ENCODE peak calls at places on chromosome 7, in five cellular contexts. E is stomach, Q is breast epithelium, C is adrenal gland, X is uterus. P is an unnamed sample.

GRCh38 chr7:151110941-151111645 is 24.8 kb downstream of the AGAP3 start:
- DNase-seq in E (peak; percentile 86), Q (peak; percentile 83), C (peak; percentile 80), X (peak; percentile 80), P (peak; percentile 92)

GRCh38 chr7:94615641-94616040 is 40.3 kb downstream of the SGCE start:
- DNase-seq in E (no peak), Q (no peak), C (no peak), X (no peak), P (no peak)

GRCh38 chr7:131203291-131203976 is 124.2 kb upstream of the MKLN1 start:
- DNase-seq in E (no peak), Q (no peak), C (no peak), X (no peak), P (no peak)

GRCh38 chr7:79604841-79605240 is 151.4 kb upstream of the MAGI2 start:
- DNase-seq in E (no peak), Q (no peak), C (no peak), X (no peak), P (no peak)

GRCh38 chr7:55774327-55775050 is 88.1 kb downstream of the SEPTIN14 start:
- DNase-seq in E (no peak), Q (no peak), C (no peak), X (no peak), P (no peak)

GRCh38 chr7:138853448-138853847 is 55.5 kb upstream of the ATP6V0A4 start:
- DNase-seq in E (no peak), Q (no peak), C (no peak), X (no peak), P (no peak)

GRCh38 chr7:92833766-92834605 is 2.4 kb downstream of the CDK6 start:
- DNase-seq in E (peak; percentile 83), Q (peak; percentile 71), C (peak; percentile 89), X (peak; percentile 67), P (peak; percentile 94)

GRCh38 chr7:124777268-124777667 is 11.7 kb upstream of the GPR37 start:
- DNase-seq in E (no peak), Q (no peak), C (no peak), X (no peak), P (no peak)

GRCh38 chr7:115548756-115549155 is 481.8 kb downstream of the TFEC start:
- DNase-seq in E (no peak), Q (no peak), C (no peak), X (no peak), P (no peak)

GRCh38 chr7:28854750-28855074 is 103.4 kb downstream of the TRIL start:
- DNase-seq in E (no peak), Q (no peak), C (no peak), X (no peak), P (no peak)

GRCh38 chr7:28953628-28954027 is 4.5 kb downstream of the TRIL start:
- DNase-seq in E (no peak), Q (no peak), C (no peak), X (no peak), P (no peak)

GRCh38 chr7:70321016-70321415 is 722.7 kb downstream of the AUTS2 start:
- DNase-seq in E (no peak), Q (no peak), C (no peak), X (no peak), P (no peak)

GRCh38 chr7:101362334-101363195 is at the start of gene COL26A1:
- DNase-seq in E (peak; percentile 53), Q (no peak), C (peak; percentile 38), X (peak; percentile 19), P (peak; percentile 77)

GRCh38 chr7:35355911-35356310 is 102.0 kb upstream of the TBX20 start:
- DNase-seq in E (no peak), Q (no peak), C (no peak), X (no peak), P (no peak)

DNA sequence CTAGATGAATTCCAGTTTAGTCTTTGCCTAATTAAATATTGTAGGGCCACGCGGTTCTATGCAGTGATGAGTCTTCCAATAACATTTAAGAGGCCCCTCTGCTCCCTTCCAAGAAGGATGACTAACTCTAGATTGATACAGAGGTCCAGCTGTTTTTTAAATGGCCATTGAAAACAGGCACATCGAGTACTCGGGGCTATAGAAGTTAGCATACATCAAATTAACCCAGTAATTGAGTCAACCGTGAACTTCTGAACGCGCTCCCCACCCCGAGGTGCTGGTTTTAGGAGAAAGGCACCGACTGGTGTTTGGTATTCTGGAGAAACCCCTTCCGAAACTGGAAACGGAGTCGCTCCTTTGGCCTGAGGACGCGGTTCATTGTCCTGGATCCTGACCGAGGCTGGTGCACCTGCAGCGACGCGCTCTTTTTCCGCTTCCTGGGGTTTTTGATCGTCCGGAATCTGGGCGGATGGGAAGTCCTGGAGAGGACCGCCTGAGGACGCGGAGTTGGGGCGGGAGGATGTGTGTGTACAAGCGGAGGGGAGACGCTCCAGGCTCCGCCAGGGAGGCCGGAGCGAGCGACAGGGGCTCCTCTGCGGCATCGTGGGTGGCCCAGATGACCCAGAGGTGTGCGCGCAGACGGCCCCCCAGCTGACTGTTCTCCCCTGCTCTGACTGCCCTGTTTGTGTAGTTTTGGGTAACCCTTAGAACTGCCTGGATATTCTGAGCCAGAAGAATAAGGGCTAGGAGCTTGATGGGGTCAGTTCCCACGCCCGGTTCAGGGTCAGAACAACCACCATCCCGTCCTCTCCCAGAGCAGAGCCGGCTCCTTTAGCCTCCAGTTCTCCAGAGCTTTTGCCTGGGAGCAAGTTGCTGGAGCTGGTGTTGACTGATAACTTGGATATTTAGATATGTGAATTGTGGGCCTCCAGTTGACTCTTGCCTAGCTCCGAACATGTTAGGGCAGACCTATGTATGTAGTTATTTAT is 712 bp downstream of the FAM221A start:
- DNase-seq in E (peak; percentile 82), Q (peak; percentile 79), C (peak; percentile 42), X (peak; percentile 34), P (peak; percentile 87)
- TF ChIP-seq POLR2A in E (peak; percentile 53), Q (no peak), C (peak; percentile 23), X (no peak), P (no peak)

GRCh38 chr7:1364906-1365570 is 94.2 kb downstream of the MICALL2 start:
- DNase-seq in E (no peak), Q (no peak), C (no peak), X (no peak), P (no peak)
- H3K27me3 ChIP-seq in E (peaks cover 44% of the 10 kb centered on the region), Q (peaks cover 8% of the 10 kb centered on the region), C (peaks cover 30% of the 10 kb centered on the region), X (peaks cover 19% of the 10 kb centered on the region), P (peaks cover 39% of the 10 kb centered on the region)

DNA sequence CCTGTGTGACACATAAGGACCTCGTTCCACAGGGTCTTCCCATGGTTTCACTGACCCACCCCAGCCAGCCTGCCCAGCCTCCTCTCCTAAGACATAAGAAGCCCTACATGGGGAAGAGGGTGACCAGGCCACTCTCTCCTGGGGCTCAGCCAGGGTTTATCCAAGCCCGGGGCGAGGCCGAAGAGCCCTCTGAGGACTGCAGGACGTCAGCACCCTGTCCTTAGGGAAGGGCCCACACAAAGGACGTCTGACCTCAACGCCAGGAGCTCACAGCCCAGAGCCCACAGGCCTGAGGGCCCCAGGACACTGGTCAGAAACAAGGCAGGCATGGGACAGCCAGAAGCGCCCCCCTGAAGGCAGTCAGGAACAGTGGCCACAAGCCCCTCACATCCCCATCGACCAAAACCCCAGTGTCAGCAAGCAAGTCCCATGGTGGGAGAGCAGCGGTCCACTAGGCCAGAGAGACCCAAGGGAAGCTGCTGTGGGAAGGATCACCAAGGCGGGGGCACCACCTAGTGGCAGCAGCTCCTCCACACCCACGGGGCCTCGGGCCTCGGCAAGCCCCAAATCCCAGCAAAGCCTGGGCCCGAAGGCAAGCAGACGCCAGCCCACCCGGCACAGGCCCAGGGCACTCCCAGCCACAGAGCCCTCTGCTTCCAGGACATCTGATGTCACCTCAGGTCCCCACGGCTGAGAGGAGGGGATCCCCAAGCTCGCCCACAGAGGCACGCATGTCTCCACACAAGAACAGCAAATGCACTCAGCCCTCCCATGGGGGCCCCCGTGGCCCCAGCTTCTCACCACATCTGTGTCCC is 23.4 kb downstream of the MAD1L1 start:
- DNase-seq in E (peak; percentile 67), Q (no peak), C (peak; percentile 66), X (peak; percentile 79), P (peak; percentile 87)
- TF ChIP-seq CTCF in E (peak; percentile 71), Q (no peak), C (peak; percentile 66), X (peak; percentile 66), P (peak; percentile 81)

DNA sequence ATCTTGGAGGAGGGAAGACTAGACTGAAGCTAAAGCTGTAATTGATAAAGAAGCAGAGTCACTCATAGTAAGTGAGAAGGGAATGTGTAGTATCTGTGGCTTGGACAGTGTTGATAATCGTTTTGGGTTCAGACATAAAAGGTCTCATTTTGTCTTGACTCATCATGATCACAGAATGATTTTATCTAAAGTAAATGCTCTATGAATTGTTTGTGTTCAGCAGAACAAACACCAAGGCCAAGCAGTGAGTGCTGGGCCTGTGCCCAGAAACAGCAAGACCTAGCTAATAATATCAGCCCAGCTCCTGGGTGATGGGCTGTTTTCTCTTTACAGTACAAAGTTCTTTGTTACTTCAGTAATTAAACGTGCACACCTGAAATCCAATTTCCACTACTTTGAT is 26.7 kb upstream of the CD36 start:
- DNase-seq in E (peak; percentile 83), Q (peak; percentile 64), C (peak; percentile 77), X (no peak), P (no peak)
- TF ChIP-seq POLR2A in E (no peak), Q (no peak), C (no peak), X (no peak), P (no peak)

GRCh38 chr7:44324204-44325126 is 929 bp downstream of the CAMK2B start:
- DNase-seq in E (no peak), Q (no peak), C (peak; percentile 17), X (no peak), P (no peak)
- H3K27me3 ChIP-seq in E (peaks cover 31% of the 10 kb centered on the region), Q (no peaks in the 10 kb centered on the region), C (peaks cover 8% of the 10 kb centered on the region), X (peaks cover 9% of the 10 kb centered on the region), P (peaks cover 25% of the 10 kb centered on the region)

GRCh38 chr7:128017880-128018845 is 13.1 kb downstream of the LRRC4 start:
- DNase-seq in E (peak; percentile 64), Q (no peak), C (no peak), X (no peak), P (no peak)

GRCh38 chr7:128020161-128020560 is 11.1 kb downstream of the LRRC4 start:
- DNase-seq in E (no peak), Q (no peak), C (no peak), X (no peak), P (no peak)

GRCh38 chr7:128014864-128015263 is 16.4 kb downstream of the LRRC4 start:
- DNase-seq in E (no peak), Q (no peak), C (no peak), X (no peak), P (no peak)

GRCh38 chr7:128019330-128019729 is 11.9 kb downstream of the LRRC4 start:
- DNase-seq in E (no peak), Q (no peak), C (no peak), X (no peak), P (no peak)

GRCh38 chr7:128017460-128017859 is 13.8 kb downstream of the LRRC4 start:
- DNase-seq in E (peak; percentile 56), Q (no peak), C (no peak), X (no peak), P (no peak)
- TF ChIP-seq CTCF in E (peak; percentile 21), Q (no peak), C (no peak), X (no peak), P (no peak)

GRCh38 chr7:149714081-149714909 is 59.1 kb downstream of the ZNF467 start:
- DNase-seq in E (peak; percentile 93), Q (peak; percentile 81), C (peak; percentile 93), X (peak; percentile 92), P (peak; percentile 98)
- TF ChIP-seq POLR2A in E (no peak), Q (no peak), C (no peak), X (no peak), P (no peak)

P was measured in spleen.